ENCODE peak calls at places on chromosomes 12 and 14, in six cellular contexts. One of them, this sample, is unnamed.
A peak's percentile ranks its signal among the peaks of the same experiment; 100 is the strongest.

GRCh38 chr12:124740691-124741137 is 123.0 kb downstream of the SCARB1 start:
- DNase-seq in naive thymus-derived CD8-positive, alpha-beta T cell: no peak
- DNase-seq in NCI-H2081: no peak
- DNase-seq in activated naive CD4-positive, alpha-beta T cell treated with anti-CD3 and anti-CD28 coated beads, Interleukin-2, amount 50 U/mL, for 16 hours: no peak
- DNase-seq in fibroblast of the conjunctiva: no peak
- DNase-seq in cerebellum: no peak
- DNase-seq in this sample: no peak

GRCh38 chr14:21978999-21979314 is 305.3 kb upstream of the OR4E1 start:
- DNase-seq in naive thymus-derived CD8-positive, alpha-beta T cell: no peak
- DNase-seq in NCI-H2081: no peak
- DNase-seq in activated naive CD4-positive, alpha-beta T cell treated with anti-CD3 and anti-CD28 coated beads, Interleukin-2, amount 50 U/mL, for 16 hours: no peak
- DNase-seq in fibroblast of the conjunctiva: no peak
- DNase-seq in cerebellum: no peak
- DNase-seq in this sample: no peak

GRCh38 chr12:131371580-131372475 is 339.1 kb upstream of the SFSWAP start:
- DNase-seq in naive thymus-derived CD8-positive, alpha-beta T cell: no peak
- DNase-seq in NCI-H2081: no peak
- DNase-seq in activated naive CD4-positive, alpha-beta T cell treated with anti-CD3 and anti-CD28 coated beads, Interleukin-2, amount 50 U/mL, for 16 hours: no peak
- DNase-seq in fibroblast of the conjunctiva: no peak
- DNase-seq in cerebellum: no peak
- DNase-seq in this sample: no peak

GRCh38 chr14:74126315-74126714 is 41.6 kb downstream of the LIN52 start:
- DNase-seq in naive thymus-derived CD8-positive, alpha-beta T cell: no peak
- DNase-seq in NCI-H2081: no peak
- DNase-seq in activated naive CD4-positive, alpha-beta T cell treated with anti-CD3 and anti-CD28 coated beads, Interleukin-2, amount 50 U/mL, for 16 hours: no peak
- DNase-seq in fibroblast of the conjunctiva: no peak
- DNase-seq in cerebellum: no peak
- DNase-seq in this sample: no peak

GRCh38 chr12:3458041-3458440 is 33.0 kb upstream of the PRMT8 start:
- DNase-seq in naive thymus-derived CD8-positive, alpha-beta T cell: no peak
- DNase-seq in NCI-H2081: no peak
- DNase-seq in activated naive CD4-positive, alpha-beta T cell treated with anti-CD3 and anti-CD28 coated beads, Interleukin-2, amount 50 U/mL, for 16 hours: no peak
- DNase-seq in fibroblast of the conjunctiva: no peak
- DNase-seq in cerebellum: no peak
- DNase-seq in this sample: no peak

GRCh38 chr12:124916370-124917134 is 2.1 kb upstream of the UBC start:
- DNase-seq in naive thymus-derived CD8-positive, alpha-beta T cell: no peak
- DNase-seq in NCI-H2081: no peak
- DNase-seq in activated naive CD4-positive, alpha-beta T cell treated with anti-CD3 and anti-CD28 coated beads, Interleukin-2, amount 50 U/mL, for 16 hours: peak; percentile 47
- DNase-seq in fibroblast of the conjunctiva: peak; percentile 92
- DNase-seq in cerebellum: peak; percentile 47
- DNase-seq in this sample: no peak

GRCh38 chr12:52380271-52380694 is 5.2 kb downstream of the KRT84 start:
- DNase-seq in naive thymus-derived CD8-positive, alpha-beta T cell: no peak
- DNase-seq in NCI-H2081: no peak
- DNase-seq in activated naive CD4-positive, alpha-beta T cell treated with anti-CD3 and anti-CD28 coated beads, Interleukin-2, amount 50 U/mL, for 16 hours: no peak
- DNase-seq in fibroblast of the conjunctiva: no peak
- DNase-seq in cerebellum: no peak
- DNase-seq in this sample: peak; percentile 57

GRCh38 chr12:49253033-49253623 is 11.8 kb upstream of the TUBA1C start:
- DNase-seq in naive thymus-derived CD8-positive, alpha-beta T cell: no peak
- DNase-seq in NCI-H2081: no peak
- DNase-seq in activated naive CD4-positive, alpha-beta T cell treated with anti-CD3 and anti-CD28 coated beads, Interleukin-2, amount 50 U/mL, for 16 hours: no peak
- DNase-seq in fibroblast of the conjunctiva: no peak
- DNase-seq in cerebellum: no peak
- DNase-seq in this sample: no peak

GRCh38 chr14:85159726-85160125 is 370.2 kb upstream of the FLRT2 start:
- DNase-seq in naive thymus-derived CD8-positive, alpha-beta T cell: no peak
- DNase-seq in NCI-H2081: no peak
- DNase-seq in activated naive CD4-positive, alpha-beta T cell treated with anti-CD3 and anti-CD28 coated beads, Interleukin-2, amount 50 U/mL, for 16 hours: no peak
- DNase-seq in fibroblast of the conjunctiva: no peak
- DNase-seq in cerebellum: no peak
- DNase-seq in this sample: no peak

GRCh38 chr14:68441532-68441931 is 351.3 kb downstream of the ZFP36L1 start:
- DNase-seq in naive thymus-derived CD8-positive, alpha-beta T cell: no peak
- DNase-seq in NCI-H2081: no peak
- DNase-seq in activated naive CD4-positive, alpha-beta T cell treated with anti-CD3 and anti-CD28 coated beads, Interleukin-2, amount 50 U/mL, for 16 hours: no peak
- DNase-seq in fibroblast of the conjunctiva: no peak
- DNase-seq in cerebellum: no peak
- DNase-seq in this sample: no peak

GRCh38 chr12:120397827-120398563 is 29.0 kb upstream of the MSI1 start:
- DNase-seq in naive thymus-derived CD8-positive, alpha-beta T cell: no peak
- DNase-seq in NCI-H2081: no peak
- DNase-seq in activated naive CD4-positive, alpha-beta T cell treated with anti-CD3 and anti-CD28 coated beads, Interleukin-2, amount 50 U/mL, for 16 hours: no peak
- DNase-seq in fibroblast of the conjunctiva: no peak
- DNase-seq in cerebellum: no peak
- DNase-seq in this sample: peak; percentile 52

GRCh38 chr12:6632026-6632978 is 3.5 kb downstream of the LPAR5 start:
- DNase-seq in naive thymus-derived CD8-positive, alpha-beta T cell: peak; percentile 58
- DNase-seq in NCI-H2081: peak; percentile 17
- DNase-seq in activated naive CD4-positive, alpha-beta T cell treated with anti-CD3 and anti-CD28 coated beads, Interleukin-2, amount 50 U/mL, for 16 hours: peak; percentile 50
- DNase-seq in fibroblast of the conjunctiva: no peak
- DNase-seq in cerebellum: peak; percentile 33
- DNase-seq in this sample: no peak

GRCh38 chr14:78752789-78753188 is 582.6 kb downstream of the NRXN3 start:
- DNase-seq in naive thymus-derived CD8-positive, alpha-beta T cell: no peak
- DNase-seq in NCI-H2081: no peak
- DNase-seq in activated naive CD4-positive, alpha-beta T cell treated with anti-CD3 and anti-CD28 coated beads, Interleukin-2, amount 50 U/mL, for 16 hours: no peak
- DNase-seq in fibroblast of the conjunctiva: no peak
- DNase-seq in cerebellum: no peak
- DNase-seq in this sample: no peak

GRCh38 chr14:73273799-73274198 is 36.5 kb downstream of the PAPLN start:
- DNase-seq in naive thymus-derived CD8-positive, alpha-beta T cell: no peak
- DNase-seq in NCI-H2081: no peak
- DNase-seq in activated naive CD4-positive, alpha-beta T cell treated with anti-CD3 and anti-CD28 coated beads, Interleukin-2, amount 50 U/mL, for 16 hours: no peak
- DNase-seq in fibroblast of the conjunctiva: no peak
- DNase-seq in cerebellum: no peak
- DNase-seq in this sample: no peak

GRCh38 chr14:58298880-58299664 is 717 bp downstream of the ARID4A start:
- DNase-seq in naive thymus-derived CD8-positive, alpha-beta T cell: peak; percentile 27
- DNase-seq in NCI-H2081: no peak
- DNase-seq in activated naive CD4-positive, alpha-beta T cell treated with anti-CD3 and anti-CD28 coated beads, Interleukin-2, amount 50 U/mL, for 16 hours: peak; percentile 42
- DNase-seq in fibroblast of the conjunctiva: no peak
- DNase-seq in cerebellum: peak; percentile 23
- DNase-seq in this sample: no peak

GRCh38 chr12:85424581-85425348 is 144.7 kb downstream of the ALX1 start:
- DNase-seq in naive thymus-derived CD8-positive, alpha-beta T cell: no peak
- DNase-seq in NCI-H2081: no peak
- DNase-seq in activated naive CD4-positive, alpha-beta T cell treated with anti-CD3 and anti-CD28 coated beads, Interleukin-2, amount 50 U/mL, for 16 hours: no peak
- DNase-seq in fibroblast of the conjunctiva: peak; percentile 42
- DNase-seq in cerebellum: no peak
- DNase-seq in this sample: no peak

This sample was measured in NCI-H774.